ENCODE peak calls at places on chromosomes 1 and 21, in seven cellular contexts. T is CD4-positive, alpha-beta memory T cell; G is mesendoderm; L is aorta; C is naive thymus-derived CD4-positive, alpha-beta T cell; O is CD8-positive, alpha-beta memory T cell; F is tibial nerve. E is an unnamed sample.

GRCh38 chr1:181391297-181391905 is 91.9 kb upstream of the CACNA1E start:
- DNase-seq in T (no peak), O (no peak), G (peak; percentile 68), L (no peak), C (no peak), F (no peak), E (no peak)

GRCh38 chr1:207355060-207355459 is 33.6 kb downstream of the CD55 start:
- DNase-seq in L (no peak), T (no peak), O (no peak), F (no peak), C (no peak), G (no peak), E (no peak)

GRCh38 chr1:16719571-16720402 is 20.5 kb upstream of the RNU1-4 start:
- DNase-seq in F (no peak), L (peak; percentile 78), C (no peak), T (no peak), O (no peak), G (no peak), E (no peak)

GRCh38 chr1:29279896-29280779 is 43.8 kb downstream of the PTPRU start:
- DNase-seq in L (no peak), C (no peak), G (no peak), F (no peak), T (no peak), O (no peak), E (no peak)

GRCh38 chr1:31762726-31763670 is 1.1 kb downstream of the ADGRB2 start:
- DNase-seq in O (peak; percentile 69), F (no peak), T (peak; percentile 65), G (peak; percentile 82), C (peak; percentile 67), L (peak; percentile 89), E (peak; percentile 62)

GRCh38 chr1:30132602-30133271 is 590.6 kb downstream of the MATN1 start:
- DNase-seq in C (no peak), O (no peak), F (no peak), T (no peak), G (no peak), L (no peak), E (no peak)

GRCh38 chr1:21149430-21149861 is 27.3 kb downstream of the EIF4G3 start:
- DNase-seq in G (peak; percentile 78), O (no peak), T (no peak), C (no peak), L (no peak), F (no peak), E (no peak)

GRCh38 chr1:47189844-47190562 is at the start of gene PDZK1IP1:
- DNase-seq in T (no peak), L (peak; percentile 94), O (no peak), F (peak; percentile 84), G (peak; percentile 53), C (no peak), E (peak; percentile 90)

GRCh38 chr1:61254629-61255323 is 172.4 kb downstream of the NFIA start:
- DNase-seq in C (no peak), L (no peak), G (no peak), T (no peak), F (no peak), O (no peak), E (peak; percentile 74)

GRCh38 chr1:151340870-151341754 is 5.9 kb downstream of the RFX5 start:
- DNase-seq in L (no peak), F (no peak), T (peak; percentile 66), G (peak; percentile 96), C (peak; percentile 66), O (peak; percentile 60), E (peak; percentile 38)

GRCh38 chr1:18651727-18652126 is 21.1 kb downstream of the PAX7 start:
- DNase-seq in C (peak; percentile 63), F (no peak), L (no peak), G (peak; percentile 72), O (peak; percentile 38), T (peak; percentile 18), E (no peak)

GRCh38 chr1:202806845-202807366 is 1.3 kb downstream of the KDM5B start:
- DNase-seq in L (peak; percentile 81), F (no peak), O (peak; percentile 18), C (peak; percentile 8), T (peak; percentile 7), G (peak; percentile 57), E (peak; percentile 30)

GRCh38 chr21:42062543-42063022 is 8.5 kb upstream of the UMODL1 start:
- DNase-seq in C (peak; percentile 98), G (no peak), F (no peak), T (peak; percentile 96), O (peak; percentile 98), L (peak; percentile 73), E (no peak)

GRCh38 chr1:3529099-3529729 is 74.7 kb downstream of the ARHGEF16 start:
- DNase-seq in F (no peak), O (no peak), T (no peak), L (peak; percentile 88), G (no peak), C (no peak), E (no peak)

GRCh38 chr1:207848234-207848633 is 62.7 kb downstream of the CD34 start:
- DNase-seq in T (no peak), C (no peak), L (peak; percentile 84), F (no peak), O (no peak), G (no peak), E (peak; percentile 88)

GRCh38 chr1:2321258-2321657 is 70.1 kb downstream of the MORN1 start:
- DNase-seq in O (no peak), C (no peak), L (no peak), G (no peak), T (no peak), F (no peak), E (no peak)

GRCh38 chr1:30816211-30817082 is 58.9 kb upstream of the LAPTM5 start:
- DNase-seq in L (peak; percentile 87), F (peak; percentile 68), C (no peak), O (no peak), G (peak; percentile 94), T (no peak), E (no peak)

GRCh38 chr21:46295177-46295711 is 9.1 kb downstream of the YBEY start:
- DNase-seq in L (no peak), F (no peak), O (no peak), G (peak; percentile 33), T (no peak), C (no peak), E (no peak)

GRCh38 chr1:49765034-49765433 is 258.7 kb downstream of the AGBL4 start:
- DNase-seq in F (no peak), L (no peak), C (no peak), T (no peak), G (peak; percentile 45), O (no peak), E (no peak)

GRCh38 chr1:83791821-83792437 is 207.0 kb downstream of the TTLL7 start:
- DNase-seq in T (no peak), C (no peak), F (no peak), G (no peak), O (no peak), L (no peak), E (no peak)

DNA sequence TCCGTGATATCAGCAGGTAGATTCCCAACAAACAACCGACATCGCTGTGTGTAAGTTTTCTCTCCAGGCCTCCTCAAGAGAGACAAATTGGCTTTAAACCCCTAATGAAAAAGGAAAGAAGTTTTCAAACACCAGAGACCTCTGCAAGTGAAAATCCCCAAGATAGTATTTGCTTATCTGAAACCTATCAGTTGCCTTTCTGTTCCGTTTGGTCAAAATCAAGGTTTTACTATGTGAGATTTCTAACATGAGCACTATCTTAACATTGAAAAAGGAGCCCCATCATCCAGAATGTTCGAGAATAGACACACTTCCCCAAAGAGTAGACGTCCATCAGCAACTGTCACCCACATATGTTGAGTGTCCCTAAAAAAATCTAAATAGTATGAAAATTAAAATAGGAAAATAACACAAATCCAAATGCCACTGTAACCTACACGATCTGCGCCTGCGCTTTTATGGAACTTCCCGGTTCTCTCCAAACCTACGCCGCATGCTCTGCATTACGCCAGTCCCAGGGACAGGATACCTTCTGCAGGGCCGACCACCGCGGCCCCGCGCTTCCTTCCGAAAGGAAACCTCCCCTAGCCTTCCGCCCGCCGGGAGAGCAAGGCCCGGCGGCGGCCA is 1.4 kb downstream of the SFPQ start:
- DNase-seq in T (no peak), O (no peak), C (no peak), F (no peak), L (no peak), G (no peak), E (no peak)
- H3K4me1 ChIP-seq in T (peaks cover 55% of the 10 kb centered on the region), O (peaks cover 50% of the 10 kb centered on the region), C (peaks cover 43% of the 10 kb centered on the region), F (peaks cover 55% of the 10 kb centered on the region), L (no peaks in the 10 kb centered on the region), G (no peaks in the 10 kb centered on the region), E (peaks cover 47% of the 10 kb centered on the region)

DNA sequence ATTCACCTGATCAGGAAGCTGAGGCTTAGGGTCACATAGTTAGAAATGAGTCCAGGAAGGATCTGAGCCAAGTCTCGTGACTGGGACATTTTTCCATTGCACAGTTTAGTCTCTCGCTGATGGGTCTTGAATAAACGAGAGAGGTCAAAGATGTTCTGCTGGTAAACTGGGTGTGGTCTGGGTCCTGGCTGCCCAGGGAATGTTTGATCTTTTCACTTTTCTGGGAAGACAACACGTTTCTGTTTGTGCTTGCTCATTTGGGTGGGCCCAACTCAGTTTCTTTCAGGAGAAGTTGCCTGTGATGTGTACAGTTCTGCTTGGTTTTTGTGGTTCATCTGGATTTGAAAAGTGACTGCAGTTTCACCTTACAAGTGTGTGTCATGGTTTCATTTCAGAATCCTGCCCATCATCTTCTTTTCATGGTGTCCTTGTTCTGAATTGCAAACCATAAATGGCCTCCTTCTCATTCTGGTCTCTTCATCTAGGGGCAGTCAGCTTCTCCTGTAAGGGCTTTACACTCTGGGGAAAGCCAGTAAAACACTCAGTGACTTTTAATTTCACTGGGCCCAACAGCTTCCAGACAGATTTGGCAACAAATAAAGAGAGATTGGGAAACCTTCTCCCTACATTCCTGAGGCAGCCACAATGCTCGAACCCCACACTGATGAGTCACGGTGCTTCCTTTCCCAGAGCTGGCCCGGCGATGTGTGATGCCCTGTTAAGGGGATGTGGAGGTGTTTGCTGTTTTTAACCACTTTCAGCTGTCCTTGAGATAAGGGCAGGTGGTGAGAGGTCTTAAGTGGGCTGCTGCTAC is 7.2 kb upstream of the TACSTD2 start:
- DNase-seq in T (no peak), C (no peak), F (peak; percentile 50), L (peak; percentile 88), O (no peak), G (peak; percentile 90), E (peak; percentile 71)
- H3K27ac ChIP-seq in T (no peak overlapping the region), C (no peak overlapping the region), F (peak overlapping the region; percentile 86), L (peak overlapping the region; percentile 78), O (no peak overlapping the region), G (no peak overlapping the region), E (no peak overlapping the region)

DNA sequence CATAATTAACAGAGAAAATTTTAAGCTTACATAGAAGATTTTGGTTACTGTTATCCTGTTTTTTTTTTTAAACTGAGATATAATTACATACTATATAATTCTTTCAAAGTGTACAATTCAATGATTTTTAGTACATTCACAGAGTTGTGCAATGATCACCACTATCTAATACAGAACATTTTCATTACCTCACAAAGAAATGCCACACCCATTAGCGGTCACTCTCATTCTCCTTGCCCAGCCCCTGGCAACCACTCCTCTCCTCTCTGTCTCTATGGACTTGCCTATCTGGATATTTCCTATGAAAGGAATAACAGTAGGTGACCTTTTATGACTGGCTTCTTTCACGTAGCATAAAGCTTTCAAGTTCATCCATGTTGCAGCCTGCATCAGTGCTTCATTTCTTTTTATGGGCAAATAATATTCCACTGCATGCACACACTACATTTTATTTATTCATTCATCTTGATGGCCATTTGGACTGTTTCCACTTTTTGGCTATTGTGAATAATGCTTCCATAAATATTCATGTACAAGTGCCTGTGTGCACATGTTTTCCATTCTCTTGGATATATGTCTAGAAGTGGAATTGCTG is 26.6 kb downstream of the TAF5L start:
- DNase-seq in L (no peak), T (no peak), O (no peak), C (no peak), G (no peak), F (no peak), E (no peak)
- H3K4me1 ChIP-seq in L (peaks cover 8% of the 10 kb centered on the region), T (no peaks in the 10 kb centered on the region), O (no peaks in the 10 kb centered on the region), C (no peaks in the 10 kb centered on the region), G (peaks cover 5% of the 10 kb centered on the region), F (peaks cover 21% of the 10 kb centered on the region), E (no peaks in the 10 kb centered on the region)

GRCh38 chr21:43864806-43865470 is at the start of gene AGPAT3:
- DNase-seq in G (no peak), L (peak; percentile 78), F (no peak), O (peak; percentile 46), T (peak; percentile 44), C (peak; percentile 42), E (peak; percentile 27)
- H3K27ac ChIP-seq in G (no peak within 1 kb of the TSS), L (no peak within 1 kb of the TSS), F (peak within 1 kb of the TSS; percentile 97), O (peak within 1 kb of the TSS; percentile 84), T (peak within 1 kb of the TSS; percentile 72), C (peak within 1 kb of the TSS; percentile 72), E (peak within 1 kb of the TSS; percentile 92)